ENCODE peak calls at places on chromosome 4, in ten cellular contexts. R, P, M, X, B, H, W, O, A and E are unnamed samples.

GRCh38 chr4:40251366-40251765 is 54.5 kb downstream of the RHOH start:
- DNase-seq in W (no peak), M (no peak), A (peak; percentile 92), B (no peak), O (no peak), R (no peak), P (peak; percentile 42), X (peak; percentile 42), H (no peak), E (no peak)

GRCh38 chr4:182555997-182556418 is 312.8 kb downstream of the TENM3 start:
- DNase-seq in P (no peak), A (no peak), R (no peak), W (peak; percentile 77), M (no peak), B (no peak), X (no peak), O (no peak), H (no peak), E (no peak)

GRCh38 chr4:123821861-123822260 is 425.3 kb downstream of the SPRY1 start:
- DNase-seq in W (no peak), O (no peak), R (no peak), M (no peak), B (no peak), X (peak; percentile 61), H (no peak), P (peak; percentile 5), A (no peak), E (no peak)

GRCh38 chr4:6198768-6199343 is 1.5 kb downstream of the JAKMIP1 start:
- DNase-seq in W (no peak), O (peak; percentile 83), X (no peak), A (no peak), R (no peak), H (no peak), B (no peak), P (peak; percentile 9), M (no peak), E (peak; percentile 93)

GRCh38 chr4:102341201-102341600 is 4.1 kb downstream of the SLC39A8 start:
- DNase-seq in X (peak; percentile 58), M (no peak), R (no peak), B (no peak), P (no peak), W (no peak), H (no peak), A (no peak), O (no peak), E (no peak)

GRCh38 chr4:151998723-151999122 is 237.9 kb upstream of the GATB start:
- DNase-seq in R (no peak), M (no peak), A (no peak), P (no peak), B (no peak), W (no peak), X (no peak), H (no peak), O (no peak), E (no peak)

GRCh38 chr4:87382116-87382515 is 8.9 kb downstream of the HSD17B11 start:
- DNase-seq in X (no peak), P (no peak), O (no peak), A (no peak), B (no peak), H (no peak), M (no peak), W (no peak), R (no peak), E (no peak)

GRCh38 chr4:102564399-102564921 is 63.3 kb downstream of the NFKB1 start:
- DNase-seq in R (no peak), M (no peak), W (no peak), H (no peak), X (no peak), B (no peak), O (no peak), A (no peak), P (no peak), E (no peak)

GRCh38 chr4:19266566-19266965 is 985.1 kb upstream of the SLIT2 start:
- DNase-seq in H (no peak), P (no peak), X (no peak), W (no peak), R (no peak), B (no peak), M (no peak), A (no peak), O (no peak), E (no peak)

GRCh38 chr4:124943145-124943889 is 230.8 kb upstream of the ANKRD50 start:
- DNase-seq in R (no peak), B (no peak), W (no peak), O (no peak), A (peak; percentile 24), M (no peak), P (peak; percentile 35), H (no peak), X (no peak), E (no peak)

GRCh38 chr4:133969202-133969873 is 232.3 kb downstream of the PABPC4L start:
- DNase-seq in B (no peak), R (no peak), X (peak; percentile 75), H (no peak), A (no peak), P (peak; percentile 1), M (no peak), W (no peak), O (no peak), E (peak; percentile 17)

GRCh38 chr4:26458104-26458503 is 32.2 kb downstream of the CCKAR start:
- DNase-seq in H (no peak), X (no peak), W (no peak), M (no peak), B (no peak), O (no peak), P (no peak), A (no peak), R (no peak), E (no peak)

GRCh38 chr4:183443609-183444148 is 757 bp upstream of the CDKN2AIP start:
- DNase-seq in W (no peak), P (no peak), M (peak; percentile 24), H (peak; percentile 20), R (no peak), B (no peak), O (no peak), A (no peak), X (peak; percentile 80), E (peak; percentile 71)

GRCh38 chr4:142656178-142656577 is 189.9 kb downstream of the INPP4B start:
- DNase-seq in M (no peak), P (peak; percentile 30), O (peak; percentile 57), R (no peak), W (peak; percentile 1), B (no peak), H (no peak), X (no peak), A (peak; percentile 13), E (no peak)

GRCh38 chr4:112225157-112225556 is 6.4 kb upstream of the AP1AR start:
- DNase-seq in P (no peak), A (no peak), R (no peak), H (no peak), M (no peak), W (no peak), X (no peak), B (no peak), O (no peak), E (no peak)

GRCh38 chr4:176547005-176547404 is 227.2 kb downstream of the SPCS3 start:
- DNase-seq in H (no peak), A (no peak), W (no peak), B (no peak), M (no peak), X (no peak), P (no peak), O (no peak), R (no peak), E (no peak)

GRCh38 chr4:151569650-151570049 is 160.7 kb downstream of the FHIP1A start:
- DNase-seq in R (no peak), B (no peak), A (no peak), W (peak; percentile 76), O (no peak), P (no peak), X (no peak), M (no peak), H (no peak), E (no peak)

GRCh38 chr4:108650212-108651067 is at the start of gene OSTC:
- DNase-seq in A (peak; percentile 95), M (peak; percentile 93), P (peak; percentile 93), O (peak; percentile 93), W (peak; percentile 97), H (peak; percentile 87), R (peak; percentile 96), B (peak; percentile 97), X (peak; percentile 95), E (peak; percentile 98)
- TF ChIP-seq POLR2A in A (peak; percentile 46), M (peak; percentile 46), P (peak; percentile 75), O (peak; percentile 88), W (no peak), H (peak; percentile 15), R (no peak), B (peak; percentile 68), X (peak; percentile 87), E (peak; percentile 57)

GRCh38 chr4:2797545-2798305 is 4.8 kb downstream of the SH3BP2 start:
- DNase-seq in X (no peak), W (peak; percentile 44), R (peak; percentile 84), H (no peak), O (no peak), M (peak; percentile 11), A (no peak), B (peak; percentile 19), P (no peak), E (no peak)
- H3K4me1 ChIP-seq in X (peaks cover 78% of the 10 kb centered on the region), W (peaks cover 79% of the 10 kb centered on the region), R (peaks cover 91% of the 10 kb centered on the region), H (peaks cover 50% of the 10 kb centered on the region), O (peaks cover 22% of the 10 kb centered on the region), M (peaks cover 90% of the 10 kb centered on the region), A (peaks cover 52% of the 10 kb centered on the region), B (peaks cover 27% of the 10 kb centered on the region), P (peaks cover 73% of the 10 kb centered on the region), E (peaks cover 85% of the 10 kb centered on the region)

GRCh38 chr4:185597532-185598188 is 62.4 kb upstream of the PDLIM3 start:
- DNase-seq in A (peak; percentile 66), B (peak; percentile 86), X (peak; percentile 84), O (peak; percentile 81), M (peak; percentile 60), R (peak; percentile 80), H (peak; percentile 52), W (peak; percentile 81), P (peak; percentile 69), E (peak; percentile 86)
- TF ChIP-seq POLR2A in A (no peak), B (no peak), X (no peak), O (no peak), M (no peak), R (no peak), H (no peak), W (no peak), P (no peak), E (no peak)

GRCh38 chr4:169810325-169811323 is 52.9 kb upstream of the HPF1 start:
- DNase-seq in M (no peak), A (peak; percentile 84), H (peak; percentile 3), X (peak; percentile 68), B (no peak), W (peak; percentile 12), R (no peak), P (peak; percentile 76), O (no peak), E (peak; percentile 52)
- H3K4me1 ChIP-seq in M (no peaks in the 10 kb centered on the region), A (no peaks in the 10 kb centered on the region), H (no peaks in the 10 kb centered on the region), X (no peaks in the 10 kb centered on the region), B (no peaks in the 10 kb centered on the region), W (no peaks in the 10 kb centered on the region), R (peaks cover 4% of the 10 kb centered on the region), P (peaks cover 14% of the 10 kb centered on the region), O (no peaks in the 10 kb centered on the region), E (no peaks in the 10 kb centered on the region)

DNA sequence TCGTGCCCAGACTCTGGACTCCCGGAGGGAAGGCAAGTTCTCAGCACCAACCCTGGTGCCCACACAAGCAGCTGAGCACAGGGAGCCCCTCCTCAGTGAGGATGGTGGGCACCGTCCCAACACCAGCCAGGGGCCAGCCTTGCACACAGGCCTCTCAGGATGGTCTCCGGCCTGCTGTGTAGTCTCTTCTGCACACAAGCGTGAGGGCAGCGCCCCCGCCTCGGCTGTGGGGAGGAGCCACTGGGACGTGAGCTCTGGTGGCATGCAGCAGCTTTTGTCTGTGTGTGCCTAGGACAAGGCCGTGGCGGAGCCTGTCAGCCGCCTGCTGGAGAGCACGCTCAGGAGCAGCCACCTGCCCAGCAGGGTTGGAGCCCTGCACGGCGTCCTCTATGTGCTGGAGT is 16.1 kb upstream of the MSANTD1 start:
- DNase-seq in X (no peak), O (no peak), W (no peak), H (no peak), M (no peak), R (no peak), B (no peak), A (no peak), P (no peak), E (no peak)
- TF ChIP-seq POLR2A in X (no peak), O (no peak), W (no peak), H (no peak), M (no peak), R (no peak), B (no peak), A (no peak), P (no peak), E (no peak)